ENCODE peak calls at places on chromosomes 11 and 22, in six cellular contexts. B is frontal cortex, K is A549, V is endothelial cell, E is RWPE1, I is KBM-7. H is an unnamed sample.

GRCh38 chr11:78564037-78564888 is 10.4 kb downstream of the NARS2 start:
- DNase-seq in B (no peak), K (peak), V (peak), E (peak), I (peak), H (peak)

GRCh38 chr22:42459273-42460040 is 27.3 kb upstream of the NFAM1 start:
- DNase-seq in B (no peak), K (no peak), V (no peak), E (no peak), I (no peak), H (no peak)

GRCh38 chr11:69911310-69912160 is 92.3 kb upstream of the FGF3 start:
- DNase-seq in B (no peak), K (no peak), V (no peak), E (no peak), I (no peak), H (no peak)

GRCh38 chr11:114080769-114081168 is 21.3 kb downstream of the ZBTB16 start:
- DNase-seq in B (no peak), K (no peak), V (no peak), E (no peak), I (no peak), H (no peak)

GRCh38 chr11:10373929-10374328 is 69.1 kb downstream of the ADM start:
- DNase-seq in B (no peak), K (no peak), V (no peak), E (no peak), I (no peak), H (no peak)

GRCh38 chr11:78419327-78419726 is 1.7 kb upstream of the GAB2 start:
- DNase-seq in B (no peak), K (peak), V (no peak), E (peak), I (no peak), H (no peak)

GRCh38 chr22:41722496-41722895 is 23.2 kb downstream of the MEI1 start:
- DNase-seq in B (no peak), K (no peak), V (no peak), E (no peak), I (no peak), H (no peak)

GRCh38 chr22:30918761-30919160 is 49.8 kb downstream of the MORC2 start:
- DNase-seq in B (no peak), K (no peak), V (no peak), E (no peak), I (no peak), H (no peak)

GRCh38 chr11:47606731-47607130 is 12.5 kb upstream of the C1QTNF4 start:
- DNase-seq in B (no peak), K (no peak), V (no peak), E (no peak), I (no peak), H (no peak)

GRCh38 chr11:47433991-47434786 is 8.0 kb upstream of the PSMC3 start:
- DNase-seq in B (no peak), K (no peak), V (no peak), E (no peak), I (no peak), H (no peak)

GRCh38 chr11:100576044-100577021 is 110.8 kb upstream of the ARHGAP42 start:
- DNase-seq in B (peak), K (peak), V (peak), E (peak), I (peak), H (peak)

GRCh38 chr22:41931701-41932269 is 5.2 kb upstream of the TNFRSF13C start:
- DNase-seq in B (no peak), K (no peak), V (no peak), E (no peak), I (no peak), H (no peak)

GRCh38 chr22:23530766-23531282 is 49.3 kb downstream of the IGLL1 start:
- DNase-seq in B (no peak), K (no peak), V (no peak), E (no peak), I (no peak), H (no peak)

GRCh38 chr11:97349201-97349600 is 959.4 kb downstream of the JRKL start:
- DNase-seq in B (no peak), K (no peak), V (no peak), E (no peak), I (no peak), H (no peak)

GRCh38 chr11:61507962-61508824 is at the start of gene LRRC10B:
- DNase-seq in B (no peak), K (no peak), V (peak), E (no peak), I (peak), H (no peak)

GRCh38 chr11:33778682-33779081 is 4.4 kb upstream of the FBXO3 start:
- DNase-seq in B (no peak), K (no peak), V (no peak), E (no peak), I (peak), H (no peak)

GRCh38 chr11:67352546-67353316 is 615 bp downstream of the POLD4 start:
- DNase-seq in B (no peak), K (no peak), V (no peak), E (no peak), I (no peak), H (no peak)

GRCh38 chr11:2724653-2725366 is 25.0 kb upstream of the KCNQ1OT1 start:
- DNase-seq in B (no peak), K (no peak), V (no peak), E (no peak), I (no peak), H (no peak)

GRCh38 chr11:45899448-45900174 is 7.5 kb downstream of the FREY1 start:
- DNase-seq in B (peak), K (peak), V (peak), E (peak), I (peak), H (no peak)

GRCh38 chr22:37176464-37177061 is 11.5 kb downstream of the C1QTNF6 start:
- DNase-seq in B (no peak), K (no peak), V (no peak), E (no peak), I (peak), H (no peak)

GRCh38 chr11:65014146-65014960 is at the start of gene ARL2:
- DNase-seq in B (no peak), K (peak), V (no peak), E (peak), I (peak), H (peak)

GRCh38 chr11:7278314-7278917 is 26.7 kb downstream of the SYT9 start:
- DNase-seq in B (no peak), K (peak), V (peak), E (peak), I (peak), H (no peak)

GRCh38 chr11:1194231-1194976 is 28.5 kb upstream of the MUC5B start:
- DNase-seq in B (no peak), K (no peak), V (no peak), E (no peak), I (no peak), H (no peak)

GRCh38 chr11:102836290-102836875 is 7.0 kb downstream of the MMP3 start:
- DNase-seq in B (no peak), K (no peak), V (no peak), E (no peak), I (no peak), H (no peak)

GRCh38 chr11:114075891-114076441 is 16.5 kb downstream of the ZBTB16 start:
- DNase-seq in B (no peak), K (peak), V (peak), E (no peak), I (peak), H (no peak)

GRCh38 chr11:93236741-93237675 is 39.2 kb upstream of the SLC36A4 start:
- DNase-seq in B (no peak), K (peak), V (peak), E (peak), I (peak), H (no peak)

GRCh38 chr11:3808846-3809623 is 675 bp downstream of the PGAP2 start:
- DNase-seq in B (no peak), K (peak), V (no peak), E (peak), I (peak), H (no peak)

GRCh38 chr11:124943242-124943641 is 7.4 kb upstream of the HEPACAM start:
- DNase-seq in B (no peak), K (no peak), V (no peak), E (no peak), I (no peak), H (no peak)

GRCh38 chr11:456533-456932 is 6.5 kb downstream of the PTDSS2 start:
- DNase-seq in B (no peak), K (no peak), V (no peak), E (no peak), I (no peak), H (no peak)

GRCh38 chr22:42343551-42344081 is 73.2 kb upstream of the TCF20 start:
- DNase-seq in B (peak), K (no peak), V (no peak), E (no peak), I (no peak), H (no peak)

GRCh38 chr22:36077261-36077660 is 48.6 kb upstream of the RBFOX2 start:
- DNase-seq in B (no peak), K (no peak), V (no peak), E (no peak), I (no peak), H (no peak)

GRCh38 chr11:57979532-57980079 is 44.1 kb upstream of the OR9Q1 start:
- DNase-seq in B (no peak), K (no peak), V (no peak), E (no peak), I (no peak), H (no peak)

GRCh38 chr11:1852885-1853284 is at the start of gene LSP1:
- DNase-seq in B (no peak), K (no peak), V (no peak), E (no peak), I (peak), H (no peak)